ENCODE peak calls at places on chromosome 7, in four cellular contexts. B is GM12865, D is PC-9, Y is fibroblast of the aortic adventitia. O is an unnamed sample.
A peak's percentile ranks its signal among the peaks of the same experiment; 100 is the strongest.

GRCh38 chr7:44764665-44765578 is 16.3 kb downstream of the ZMIZ2 start:
- DNase-seq in B (no peak), D (no peak), Y (no peak), O (no peak)

GRCh38 chr7:138890467-138890781 is 90.8 kb downstream of the KIAA1549 start:
- DNase-seq in D (no peak), Y (no peak), B (no peak), O (no peak)

GRCh38 chr7:141071260-141071854 is 2.5 kb upstream of the TMEM178B start:
- DNase-seq in B (peak; percentile 40), D (no peak), Y (peak; percentile 22), O (peak; percentile 7)

GRCh38 chr7:30472771-30473392 is 5.7 kb downstream of the NOD1 start:
- DNase-seq in B (no peak), Y (peak; percentile 98), D (peak; percentile 24), O (peak; percentile 92)

GRCh38 chr7:92119213-92119759 is 15.0 kb downstream of the CYP51A1 start:
- DNase-seq in D (no peak), Y (no peak), B (no peak), O (no peak)

GRCh38 chr7:117072620-117073118 is 119.4 kb downstream of the ST7 start:
- DNase-seq in B (no peak), Y (peak; percentile 63), D (no peak), O (peak; percentile 47)

GRCh38 chr7:102306916-102307677 is 20.4 kb downstream of the SH2B2 start:
- DNase-seq in Y (no peak), B (peak; percentile 98), D (peak; percentile 55), O (peak; percentile 79)

GRCh38 chr7:141213226-141213625 is 139.4 kb downstream of the TMEM178B start:
- DNase-seq in B (no peak), Y (no peak), D (no peak), O (no peak)

GRCh38 chr7:99365318-99366141 is 9.0 kb upstream of the ARPC1B start:
- DNase-seq in B (peak; percentile 50), D (peak; percentile 80), Y (no peak), O (no peak)

GRCh38 chr7:107152011-107152410 is 16.8 kb upstream of the HBP1 start:
- DNase-seq in B (no peak), D (peak; percentile 5), Y (peak; percentile 24), O (peak; percentile 44)
- TF ChIP-seq CTCF in B (no peak), D (no peak), Y (no peak), O (no peak)

GRCh38 chr7:95395755-95396135 is 430 bp downstream of the PON3 start:
- DNase-seq in Y (no peak), B (no peak), D (no peak), O (no peak)
- H3K4me3 ChIP-seq in Y (no peak overlapping the region), B (no peak overlapping the region), D (peak overlapping the region; percentile 58), O (no peak overlapping the region)

GRCh38 chr7:121397832-121398231 is 1.7 kb upstream of the FAM3C start:
- DNase-seq in D (no peak), B (no peak), Y (no peak), O (no peak)

GRCh38 chr7:121395494-121395960 is 581 bp downstream of the FAM3C start:
- DNase-seq in Y (peak; percentile 23), D (peak; percentile 63), B (peak; percentile 61), O (peak; percentile 4)

GRCh38 chr7:121395961-121396757 is at the start of gene FAM3C:
- DNase-seq in B (peak; percentile 95), D (peak; percentile 98), Y (peak; percentile 86), O (peak; percentile 92)

GRCh38 chr7:121397346-121397745 is 1.2 kb upstream of the FAM3C start:
- DNase-seq in D (no peak), B (no peak), Y (no peak), O (no peak)

DNA sequence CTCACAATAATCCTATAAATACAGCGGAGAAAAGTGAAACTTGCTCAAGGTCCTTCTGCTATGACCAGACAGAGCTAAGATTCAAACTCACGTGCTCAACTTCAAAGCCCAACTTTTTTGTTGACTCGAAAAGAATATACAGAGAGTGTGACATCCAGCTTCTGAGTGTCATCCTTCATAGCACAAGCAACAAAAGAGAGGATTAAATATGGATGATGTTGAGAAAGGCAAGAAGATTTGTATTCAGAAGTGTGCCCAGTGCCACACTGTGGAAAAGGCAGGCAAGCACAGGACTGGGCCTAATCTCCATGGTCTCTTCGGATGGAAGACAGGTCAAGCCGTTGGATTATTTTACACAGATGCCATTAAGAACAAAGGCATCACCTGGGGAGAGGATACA is 2.1 kb upstream of the FAM3C start:
- DNase-seq in Y (no peak), B (no peak), D (no peak), O (no peak)
- TF ChIP-seq CTCF in Y (no peak), B (no peak), D (no peak), O (peak; percentile 20)

GRCh38 chr7:100949227-100949930 is at the start of gene MUC3A:
- DNase-seq in B (no peak), Y (no peak), D (no peak), O (no peak)
- H3K4me3 ChIP-seq in B (no peak within 1 kb of the TSS), Y (no peak within 1 kb of the TSS), D (no peak within 1 kb of the TSS), O (no peak within 1 kb of the TSS)

GRCh38 chr7:15389073-15389472 is 172.7 kb downstream of the AGMO start:
- DNase-seq in D (no peak), B (no peak), Y (no peak), O (no peak)
- TF ChIP-seq CTCF in D (no peak), B (no peak), Y (peak; percentile 9), O (peak; percentile 24)

O was measured in fibroblast of villous mesenchyme.